ENCODE peak calls at places on chromosomes 3 and 15, in five cellular contexts. One of them, this sample, is unnamed.

GRCh38 chr15:48059786-48060185 is 61.0 kb upstream of the SLC24A5 start:
- DNase-seq in heart left ventricle: peak
- DNase-seq in psoas muscle: peak
- DNase-seq in fibroblast of lung: peak
- DNase-seq in PC-3: no peak
- DNase-seq in this sample: no peak

GRCh38 chr3:159252772-159253384 is 451.0 kb downstream of the MFSD1 start:
- DNase-seq in PC-3: peak
- DNase-seq in fibroblast of lung: peak
- DNase-seq in heart left ventricle: no peak
- DNase-seq in psoas muscle: no peak
- DNase-seq in this sample: no peak

GRCh38 chr3:193827831-193828230 is 234.8 kb downstream of the OPA1 start:
- DNase-seq in fibroblast of lung: no peak
- DNase-seq in psoas muscle: no peak
- DNase-seq in PC-3: no peak
- DNase-seq in heart left ventricle: no peak
- DNase-seq in this sample: no peak

GRCh38 chr3:47541583-47542108 is 28.1 kb upstream of the ELP6 start:
- DNase-seq in fibroblast of lung: no peak
- DNase-seq in PC-3: no peak
- DNase-seq in heart left ventricle: no peak
- DNase-seq in psoas muscle: no peak
- DNase-seq in this sample: no peak

GRCh38 chr3:9397911-9398714 is 698 bp downstream of the SETD5 start:
- DNase-seq in PC-3: no peak
- DNase-seq in psoas muscle: peak
- DNase-seq in fibroblast of lung: peak
- DNase-seq in heart left ventricle: peak
- DNase-seq in this sample: no peak

GRCh38 chr3:122628567-122628966 is 51.1 kb downstream of the PARP15 start:
- DNase-seq in psoas muscle: no peak
- DNase-seq in heart left ventricle: no peak
- DNase-seq in PC-3: peak
- DNase-seq in fibroblast of lung: no peak
- DNase-seq in this sample: no peak

GRCh38 chr3:170222647-170223541 is 670 bp downstream of the PRKCI start:
- DNase-seq in PC-3: peak
- DNase-seq in fibroblast of lung: peak
- DNase-seq in psoas muscle: no peak
- DNase-seq in heart left ventricle: no peak
- DNase-seq in this sample: no peak

GRCh38 chr15:31473384-31474058 is 146.9 kb downstream of the KLF13 start:
- DNase-seq in PC-3: no peak
- DNase-seq in fibroblast of lung: no peak
- DNase-seq in psoas muscle: no peak
- DNase-seq in heart left ventricle: peak
- DNase-seq in this sample: no peak

GRCh38 chr3:4799266-4800256 is 179.7 kb upstream of the BHLHE40 start:
- DNase-seq in PC-3: no peak
- DNase-seq in heart left ventricle: no peak
- DNase-seq in fibroblast of lung: no peak
- DNase-seq in psoas muscle: no peak
- DNase-seq in this sample: no peak

GRCh38 chr3:122564155-122564912 is at the start of the genes DTX3L and PARP9:
- DNase-seq in PC-3: peak
- DNase-seq in fibroblast of lung: peak
- DNase-seq in psoas muscle: peak
- DNase-seq in heart left ventricle: peak
- DNase-seq in this sample: no peak

GRCh38 chr15:65402971-65403370 is 19.8 kb downstream of the IGDCC4 start:
- DNase-seq in fibroblast of lung: no peak
- DNase-seq in psoas muscle: no peak
- DNase-seq in heart left ventricle: no peak
- DNase-seq in PC-3: no peak
- DNase-seq in this sample: no peak

GRCh38 chr3:13894096-13894811 is 14.4 kb upstream of the WNT7A start:
- DNase-seq in psoas muscle: no peak
- DNase-seq in PC-3: no peak
- DNase-seq in fibroblast of lung: no peak
- DNase-seq in heart left ventricle: no peak
- DNase-seq in this sample: no peak

GRCh38 chr3:87206070-87206469 is 21.0 kb upstream of the CHMP2B start:
- DNase-seq in fibroblast of lung: peak
- DNase-seq in PC-3: peak
- DNase-seq in heart left ventricle: no peak
- DNase-seq in psoas muscle: no peak
- DNase-seq in this sample: peak

GRCh38 chr15:37586976-37587375 is 347.5 kb upstream of the TMCO5A start:
- DNase-seq in heart left ventricle: no peak
- DNase-seq in psoas muscle: no peak
- DNase-seq in fibroblast of lung: peak
- DNase-seq in PC-3: no peak
- DNase-seq in this sample: no peak

GRCh38 chr15:28994142-28994829 is 108.5 kb downstream of the APBA2 start:
- DNase-seq in fibroblast of lung: no peak
- DNase-seq in heart left ventricle: no peak
- DNase-seq in PC-3: no peak
- DNase-seq in psoas muscle: no peak
- DNase-seq in this sample: no peak

GRCh38 chr15:47184405-47185221 is 532.7 kb upstream of the SEMA6D start:
- DNase-seq in PC-3: no peak
- DNase-seq in psoas muscle: no peak
- DNase-seq in fibroblast of lung: peak
- DNase-seq in heart left ventricle: peak
- DNase-seq in this sample: no peak

GRCh38 chr3:141648055-141648910 is 89.8 kb upstream of the RNF7 start:
- DNase-seq in fibroblast of lung: no peak
- DNase-seq in PC-3: no peak
- DNase-seq in psoas muscle: no peak
- DNase-seq in heart left ventricle: no peak
- DNase-seq in this sample: no peak

DNA sequence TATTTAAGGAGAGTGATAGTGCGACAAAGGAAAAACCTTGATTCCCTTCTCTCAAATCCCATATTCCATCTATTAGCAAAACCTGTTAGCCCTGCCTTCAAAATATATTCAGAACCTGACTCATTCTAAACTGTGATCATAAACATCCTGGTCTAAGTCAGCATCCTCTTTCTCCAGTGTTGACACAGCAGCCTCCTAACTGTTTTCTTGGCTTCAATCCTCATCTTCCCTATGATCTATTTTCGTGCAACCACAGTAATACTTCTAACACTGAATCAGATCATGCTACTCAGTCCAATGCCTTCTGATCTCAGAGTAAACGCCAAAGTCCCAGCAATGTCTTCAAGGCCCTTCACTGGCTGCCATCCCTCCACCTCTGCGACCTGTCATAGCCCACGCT is 785.1 kb downstream of the EDEM1 start:
- DNase-seq in fibroblast of lung: no peak
- DNase-seq in PC-3: peak
- DNase-seq in heart left ventricle: no peak
- DNase-seq in psoas muscle: no peak
- DNase-seq in this sample: no peak
- H3K27ac ChIP-seq in fibroblast of lung: no peak
- H3K27ac ChIP-seq in PC-3: peak
- H3K27ac ChIP-seq in heart left ventricle: no peak
- H3K27ac ChIP-seq in psoas muscle: no peak
- H3K27ac ChIP-seq in this sample: no peak

GRCh38 chr15:99324082-99324620 is 72.9 kb downstream of the LRRC28 start:
- DNase-seq in PC-3: peak
- DNase-seq in heart left ventricle: no peak
- DNase-seq in fibroblast of lung: peak
- DNase-seq in psoas muscle: no peak
- DNase-seq in this sample: peak

GRCh38 chr15:99324700-99325099 is 73.4 kb downstream of the LRRC28 start:
- DNase-seq in heart left ventricle: no peak
- DNase-seq in PC-3: no peak
- DNase-seq in fibroblast of lung: no peak
- DNase-seq in psoas muscle: no peak
- DNase-seq in this sample: no peak

GRCh38 chr15:99320374-99321215 is 69.3 kb downstream of the LRRC28 start:
- DNase-seq in heart left ventricle: no peak
- DNase-seq in PC-3: peak
- DNase-seq in psoas muscle: no peak
- DNase-seq in fibroblast of lung: no peak
- DNase-seq in this sample: no peak

GRCh38 chr15:99321477-99321876 is 70.2 kb downstream of the LRRC28 start:
- DNase-seq in PC-3: no peak
- DNase-seq in fibroblast of lung: no peak
- DNase-seq in heart left ventricle: no peak
- DNase-seq in psoas muscle: no peak
- DNase-seq in this sample: no peak

DNA sequence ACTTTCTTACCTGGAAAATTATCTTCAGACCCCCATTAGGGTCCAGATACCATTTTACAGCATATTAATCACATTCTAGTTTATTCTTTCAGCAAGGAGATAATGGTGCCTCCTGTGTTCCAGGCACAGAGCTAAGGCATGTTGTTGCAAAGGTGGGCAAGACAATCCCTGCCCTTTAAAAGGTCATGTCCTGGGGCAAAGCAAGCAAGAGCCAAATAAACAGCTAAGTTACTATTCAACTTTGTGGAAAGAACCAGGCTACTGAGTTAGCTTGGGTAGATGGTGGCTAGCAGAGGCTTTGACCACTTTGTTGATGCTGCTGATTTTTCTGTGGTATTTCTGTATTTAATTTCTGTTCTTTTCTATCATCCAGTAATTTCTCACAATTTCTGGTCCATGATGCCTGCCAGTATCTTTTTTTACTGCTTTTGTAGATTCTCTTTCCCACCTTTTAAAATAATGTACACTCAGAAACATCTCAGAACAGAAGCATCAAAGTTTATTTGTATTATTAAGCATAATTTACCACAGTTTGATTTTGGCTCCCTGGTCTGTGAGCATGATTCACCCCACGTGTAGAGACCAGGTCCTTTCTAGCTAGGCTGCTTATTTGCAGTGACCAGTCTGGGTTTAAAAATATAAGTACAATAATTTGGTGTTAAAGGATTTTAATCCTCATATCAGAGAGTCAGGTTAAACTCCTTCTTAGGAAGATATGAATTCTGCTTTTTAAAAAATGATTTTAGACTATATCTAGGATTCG is 71.5 kb downstream of the LRRC28 start:
- DNase-seq in psoas muscle: no peak
- DNase-seq in heart left ventricle: no peak
- DNase-seq in fibroblast of lung: no peak
- DNase-seq in PC-3: no peak
- DNase-seq in this sample: no peak
- H3K27ac ChIP-seq in psoas muscle: peak
- H3K27ac ChIP-seq in heart left ventricle: no peak
- H3K27ac ChIP-seq in fibroblast of lung: no peak
- H3K27ac ChIP-seq in PC-3: no peak
- H3K27ac ChIP-seq in this sample: no peak

GRCh38 chr3:16406579-16406978 is 106.9 kb downstream of the RFTN1 start:
- DNase-seq in fibroblast of lung: no peak
- DNase-seq in PC-3: no peak
- DNase-seq in heart left ventricle: no peak
- DNase-seq in psoas muscle: no peak
- DNase-seq in this sample: no peak

GRCh38 chr3:16402451-16402850 is 111.0 kb downstream of the RFTN1 start:
- DNase-seq in PC-3: peak
- DNase-seq in heart left ventricle: no peak
- DNase-seq in psoas muscle: no peak
- DNase-seq in fibroblast of lung: peak
- DNase-seq in this sample: no peak

GRCh38 chr3:16407365-16407764 is 106.1 kb downstream of the RFTN1 start:
- DNase-seq in fibroblast of lung: no peak
- DNase-seq in PC-3: no peak
- DNase-seq in psoas muscle: no peak
- DNase-seq in heart left ventricle: no peak
- DNase-seq in this sample: no peak

GRCh38 chr3:16406175-16406574 is 107.3 kb downstream of the RFTN1 start:
- DNase-seq in psoas muscle: no peak
- DNase-seq in PC-3: no peak
- DNase-seq in heart left ventricle: no peak
- DNase-seq in fibroblast of lung: no peak
- DNase-seq in this sample: no peak

DNA sequence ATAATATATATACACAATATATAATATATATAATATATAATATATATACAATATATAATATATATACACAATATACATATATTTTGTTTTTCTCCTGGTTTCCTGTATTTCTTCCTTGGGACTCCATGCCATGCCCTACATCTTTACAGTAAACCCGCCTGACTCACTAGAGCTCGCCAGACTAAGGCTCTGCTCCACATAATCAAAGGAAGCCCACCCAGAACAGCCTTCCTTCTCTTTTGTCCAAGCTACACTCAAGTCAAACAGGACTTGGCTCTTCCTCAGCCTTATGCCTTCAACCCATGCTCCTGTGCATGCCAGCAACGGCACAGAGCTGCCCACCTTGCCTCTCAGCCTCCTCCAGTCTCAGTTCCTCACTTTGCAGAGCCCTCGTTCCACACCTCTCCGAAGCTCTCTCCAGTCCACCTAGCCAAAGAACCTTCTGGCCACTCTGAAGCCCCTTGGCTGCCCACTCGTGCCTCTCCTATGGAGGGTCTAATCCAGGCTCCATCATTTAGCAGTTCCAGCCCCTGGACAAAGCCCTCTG is 109.1 kb downstream of the RFTN1 start:
- DNase-seq in psoas muscle: no peak
- DNase-seq in heart left ventricle: no peak
- DNase-seq in fibroblast of lung: no peak
- DNase-seq in PC-3: no peak
- DNase-seq in this sample: no peak
- H3K27ac ChIP-seq in psoas muscle: no peak
- H3K27ac ChIP-seq in heart left ventricle: peak
- H3K27ac ChIP-seq in fibroblast of lung: no peak
- H3K27ac ChIP-seq in PC-3: no peak
- H3K27ac ChIP-seq in this sample: no peak

GRCh38 chr15:90402230-90402629 is 14.2 kb downstream of the IQGAP1 start:
- DNase-seq in fibroblast of lung: peak
- DNase-seq in heart left ventricle: no peak
- DNase-seq in psoas muscle: peak
- DNase-seq in PC-3: peak
- DNase-seq in this sample: peak

GRCh38 chr15:90408657-90409056 is 20.6 kb downstream of the IQGAP1 start:
- DNase-seq in psoas muscle: no peak
- DNase-seq in heart left ventricle: no peak
- DNase-seq in PC-3: no peak
- DNase-seq in fibroblast of lung: no peak
- DNase-seq in this sample: no peak

GRCh38 chr15:90407871-90408317 is 19.9 kb downstream of the IQGAP1 start:
- DNase-seq in psoas muscle: no peak
- DNase-seq in heart left ventricle: no peak
- DNase-seq in PC-3: no peak
- DNase-seq in fibroblast of lung: peak
- DNase-seq in this sample: no peak

GRCh38 chr15:90402806-90403205 is 14.8 kb downstream of the IQGAP1 start:
- DNase-seq in heart left ventricle: no peak
- DNase-seq in PC-3: peak
- DNase-seq in psoas muscle: no peak
- DNase-seq in fibroblast of lung: no peak
- DNase-seq in this sample: no peak

DNA sequence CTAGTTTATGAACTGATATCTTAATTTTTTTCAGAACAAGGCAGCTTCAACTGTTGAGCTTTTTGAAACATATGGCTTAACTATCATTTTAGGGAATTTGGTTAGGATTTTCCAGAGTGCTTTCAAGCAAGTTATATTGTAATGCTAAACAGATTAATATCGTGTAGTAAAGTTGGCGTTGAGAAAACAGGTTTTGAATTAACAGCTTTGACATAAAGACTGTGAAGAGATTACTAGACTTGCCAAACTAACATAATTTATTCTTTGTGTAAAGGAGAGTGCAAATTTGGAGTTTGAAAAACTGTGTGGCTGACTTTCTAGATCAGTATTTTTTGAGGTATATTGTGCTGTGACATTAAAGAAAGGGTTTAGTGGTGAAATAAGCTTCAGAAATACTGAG is 17.2 kb downstream of the IQGAP1 start:
- DNase-seq in fibroblast of lung: no peak
- DNase-seq in psoas muscle: no peak
- DNase-seq in PC-3: no peak
- DNase-seq in heart left ventricle: no peak
- DNase-seq in this sample: no peak
- H3K27ac ChIP-seq in fibroblast of lung: no peak
- H3K27ac ChIP-seq in psoas muscle: peak
- H3K27ac ChIP-seq in PC-3: no peak
- H3K27ac ChIP-seq in heart left ventricle: no peak
- H3K27ac ChIP-seq in this sample: no peak